ENCODE peak calls at places on chromosome 10, in four cellular contexts. T is prostate gland, D is PC-3, C is colonic mucosa. K is an unnamed sample.

GRCh38 chr10:124092270-124093075 is 925 bp downstream of the CHST15 start:
- DNase-seq in D (peak; percentile 30), T (peak; percentile 40), C (peak; percentile 57), K (peak; percentile 55)

GRCh38 chr10:77165445-77166316 is 471.9 kb downstream of the KCNMA1 start:
- DNase-seq in D (peak; percentile 100), C (peak; percentile 75), T (peak; percentile 49), K (peak; percentile 76)

GRCh38 chr10:51542863-51543262 is 156.5 kb downstream of the CSTF2T start:
- DNase-seq in C (no peak), T (no peak), D (no peak), K (no peak)

GRCh38 chr10:89079991-89080390 is 89.4 kb downstream of the FAS start:
- DNase-seq in C (no peak), D (peak; percentile 32), T (no peak), K (no peak)

GRCh38 chr10:10642741-10643280 is 374.9 kb upstream of the CELF2 start:
- DNase-seq in D (no peak), C (no peak), T (no peak), K (no peak)

GRCh38 chr10:110311357-110311949 is 6.7 kb upstream of the SMNDC1 start:
- DNase-seq in D (peak; percentile 76), T (no peak), C (peak; percentile 47), K (peak; percentile 59)

GRCh38 chr10:47421057-47421952 is 37.2 kb upstream of the ZNF488 start:
- DNase-seq in D (peak; percentile 89), C (no peak), T (no peak), K (no peak)

GRCh38 chr10:102744374-102745051 is 765 bp downstream of the WBP1L start:
- DNase-seq in T (no peak), D (no peak), C (no peak), K (no peak)

GRCh38 chr10:21929070-21929469 is 74.5 kb downstream of the DNAJC1 start:
- DNase-seq in D (peak; percentile 40), C (no peak), T (no peak), K (no peak)

GRCh38 chr10:63611078-63611477 is 89.9 kb downstream of the REEP3 start:
- DNase-seq in T (no peak), D (peak; percentile 64), C (no peak), K (no peak)

GRCh38 chr10:36358736-36359135 is 716.6 kb upstream of the FZD8 start:
- DNase-seq in C (no peak), T (no peak), D (no peak), K (no peak)

GRCh38 chr10:83724471-83725241 is 414.7 kb upstream of the GHITM start:
- DNase-seq in C (no peak), D (no peak), T (no peak), K (no peak)

GRCh38 chr10:19014034-19014433 is 34.6 kb upstream of the MALRD1 start:
- DNase-seq in C (no peak), D (peak; percentile 22), T (no peak), K (no peak)

GRCh38 chr10:122839505-122839904 is 6.2 kb downstream of the CUZD1 start:
- DNase-seq in C (no peak), T (no peak), D (no peak), K (no peak)

GRCh38 chr10:129309565-129309964 is 157.5 kb upstream of the MGMT start:
- DNase-seq in C (no peak), D (no peak), T (no peak), K (no peak)

GRCh38 chr10:60865198-60865783 is 78.7 kb downstream of the RHOBTB1 start:
- DNase-seq in C (no peak), T (no peak), D (no peak), K (no peak)

GRCh38 chr10:16545126-16545736 is 23.6 kb upstream of the C1QL3 start:
- DNase-seq in C (no peak), T (no peak), D (peak; percentile 30), K (peak; percentile 45)

GRCh38 chr10:127462643-127463295 is 86.3 kb upstream of the NPS start:
- DNase-seq in C (peak; percentile 29), T (no peak), D (no peak), K (peak; percentile 51)

GRCh38 chr10:129495697-129496096 is 28.7 kb downstream of the MGMT start:
- DNase-seq in D (no peak), T (no peak), C (no peak), K (no peak)

GRCh38 chr10:83542774-83543291 is 596.5 kb upstream of the GHITM start:
- DNase-seq in T (no peak), D (no peak), C (no peak), K (no peak)

GRCh38 chr10:112792487-112793196 is 157.4 kb upstream of the TCF7L2 start:
- DNase-seq in T (no peak), C (peak; percentile 67), D (no peak), K (no peak)

GRCh38 chr10:82742478-82742877 is 867.5 kb downstream of the NRG3 start:
- DNase-seq in C (no peak), D (peak; percentile 16), T (no peak), K (no peak)

GRCh38 chr10:24239289-24239688 is 30.4 kb downstream of the KIAA1217 start:
- DNase-seq in T (no peak), C (no peak), D (no peak), K (no peak)

GRCh38 chr10:83677795-83678194 is 461.5 kb upstream of the GHITM start:
- DNase-seq in C (no peak), D (no peak), T (no peak), K (no peak)

GRCh38 chr10:99234739-99235468 is 748 bp downstream of the HPSE2 start:
- DNase-seq in T (no peak), C (no peak), D (no peak), K (no peak)

GRCh38 chr10:18043607-18044006 is 91.9 kb downstream of the SLC39A12 start:
- DNase-seq in C (no peak), T (no peak), D (no peak), K (no peak)

GRCh38 chr10:77513783-77514331 is 123.8 kb downstream of the KCNMA1 start:
- DNase-seq in T (peak; percentile 26), C (peak; percentile 32), D (peak; percentile 100), K (no peak)

GRCh38 chr10:129169115-129169514 is 297.9 kb upstream of the MGMT start:
- DNase-seq in D (no peak), C (no peak), T (no peak), K (no peak)

GRCh38 chr10:71837085-71837827 is 13.8 kb downstream of the PSAP start:
- DNase-seq in D (no peak), C (no peak), T (no peak), K (peak; percentile 76)

GRCh38 chr10:48465860-48466521 is 138.9 kb downstream of the ARHGAP22 start:
- DNase-seq in T (no peak), C (peak; percentile 11), D (no peak), K (peak; percentile 38)
- H3K4me3 ChIP-seq in T (peak overlapping the region; percentile 25), C (no peak overlapping the region), D (no peak overlapping the region), K (no peak overlapping the region)

DNA sequence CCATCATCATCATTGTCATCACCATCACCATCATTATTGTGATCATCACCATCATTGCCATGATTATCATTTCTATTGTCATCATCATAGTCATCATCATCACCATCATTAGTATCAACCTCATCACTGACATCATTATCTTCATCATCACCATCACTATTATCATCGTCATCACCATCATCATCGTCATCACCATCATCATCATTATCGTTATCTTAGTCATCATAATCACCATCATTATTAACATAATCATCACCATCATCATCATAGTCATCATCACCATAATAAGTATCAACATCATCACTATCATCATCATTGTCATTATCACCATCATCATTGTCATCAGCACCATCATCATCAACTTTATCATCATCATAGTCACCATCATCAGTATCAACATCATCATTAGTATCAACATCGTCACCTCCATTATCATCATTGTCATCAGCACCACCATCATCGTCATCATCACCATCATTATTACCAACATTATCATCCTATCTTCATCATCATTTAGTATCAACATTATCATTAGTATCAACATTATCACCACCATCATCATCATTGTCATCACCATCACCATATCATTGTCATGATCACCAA is 241.3 kb downstream of the ADARB2 start:
- DNase-seq in D (no peak), C (no peak), T (no peak), K (no peak)
- TF ChIP-seq CTCF in D (no peak), C (no peak), T (no peak), K (no peak)

GRCh38 chr10:75351637-75352036 is 49.9 kb downstream of the ZNF503 start:
- DNase-seq in C (no peak), T (no peak), D (no peak), K (no peak)

GRCh38 chr10:75350791-75351190 is 50.8 kb downstream of the ZNF503 start:
- DNase-seq in T (no peak), C (no peak), D (peak; percentile 91), K (no peak)

GRCh38 chr10:75352650-75353049 is 48.9 kb downstream of the ZNF503 start:
- DNase-seq in D (no peak), C (no peak), T (no peak), K (no peak)

GRCh38 chr10:75355706-75356105 is 45.9 kb downstream of the ZNF503 start:
- DNase-seq in C (no peak), T (no peak), D (no peak), K (no peak)

GRCh38 chr10:75353183-75353582 is 48.4 kb downstream of the ZNF503 start:
- DNase-seq in C (no peak), D (no peak), T (no peak), K (no peak)
- H3K36me3 ChIP-seq in C (no peaks in the 10 kb centered on the region), D (no peaks in the 10 kb centered on the region), T (no peaks in the 10 kb centered on the region), K (no peaks in the 10 kb centered on the region)

GRCh38 chr10:118912961-118913360 is 116.6 kb upstream of the NANOS1 start:
- DNase-seq in T (no peak), D (no peak), C (no peak), K (no peak)

GRCh38 chr10:118910702-118911101 is 118.8 kb upstream of the NANOS1 start:
- DNase-seq in D (no peak), T (no peak), C (no peak), K (no peak)

GRCh38 chr10:118913825-118914224 is 115.7 kb upstream of the NANOS1 start:
- DNase-seq in C (no peak), D (no peak), T (no peak), K (no peak)

GRCh38 chr10:118908487-118909280 is 120.8 kb upstream of the NANOS1 start:
- DNase-seq in C (no peak), D (no peak), T (no peak), K (no peak)

DNA sequence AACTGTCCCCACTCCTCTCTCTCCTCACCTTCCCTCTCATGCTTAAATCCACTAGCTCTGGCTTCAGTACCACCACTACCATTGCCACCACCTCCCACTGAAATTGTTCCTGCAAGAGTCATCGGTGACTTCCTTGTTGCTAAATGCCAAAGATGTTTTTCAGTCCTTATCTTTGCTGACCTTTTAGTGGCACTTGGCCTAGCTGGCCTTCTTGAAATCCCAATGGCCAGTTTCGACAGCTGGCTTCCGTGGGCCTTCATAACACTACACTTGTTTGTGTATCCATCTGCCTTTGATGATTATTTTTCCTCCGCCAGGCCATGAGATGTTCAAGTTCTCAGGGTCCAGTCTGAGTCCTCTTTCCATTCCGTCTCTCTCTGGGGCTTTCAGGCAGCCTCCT is 118.2 kb upstream of the NANOS1 start:
- DNase-seq in D (peak; percentile 24), T (no peak), C (no peak), K (peak; percentile 70)
- H3K4me3 ChIP-seq in D (no peak overlapping the region), T (no peak overlapping the region), C (no peak overlapping the region), K (no peak overlapping the region)